ENCODE peak calls at places on chromosome 5, in ten cellular contexts. M, G, Q, U, D, Z, B, I, H and R are unnamed samples.

GRCh38 chr5:80973027-80973426 is 12.9 kb downstream of the RASGRF2 start:
- DNase-seq in M (no peak), G (no peak), Q (no peak), U (no peak), D (no peak), Z (no peak), B (no peak), I (no peak), H (no peak), R (no peak)

GRCh38 chr5:143033535-143034260 is 263.5 kb downstream of the ARHGAP26 start:
- DNase-seq in M (no peak), G (no peak), Q (no peak), U (no peak), D (no peak), Z (no peak), B (no peak), I (no peak), H (no peak), R (no peak)

GRCh38 chr5:173341911-173342535 is 13.8 kb upstream of the STC2 start:
- DNase-seq in M (no peak), G (no peak), Q (no peak), U (no peak), D (no peak), Z (no peak), B (no peak), I (no peak), H (peak), R (no peak)

GRCh38 chr5:59274130-59274529 is 619.4 kb downstream of the PDE4D start:
- DNase-seq in M (no peak), G (no peak), Q (no peak), U (no peak), D (no peak), Z (no peak), B (no peak), I (no peak), H (no peak), R (no peak)

GRCh38 chr5:133742370-133743036 is 130.2 kb upstream of the FSTL4 start:
- DNase-seq in M (no peak), G (no peak), Q (no peak), U (no peak), D (no peak), Z (no peak), B (no peak), I (no peak), H (no peak), R (no peak)

GRCh38 chr5:180621311-180621710 is 28.1 kb downstream of the FLT4 start:
- DNase-seq in M (no peak), G (no peak), Q (no peak), U (no peak), D (no peak), Z (no peak), B (no peak), I (no peak), H (no peak), R (no peak)

GRCh38 chr5:80114856-80115255 is 79.7 kb downstream of the THBS4 start:
- DNase-seq in M (no peak), G (no peak), Q (no peak), U (no peak), D (no peak), Z (no peak), B (no peak), I (no peak), H (no peak), R (no peak)

GRCh38 chr5:150645070-150645700 is 4.7 kb downstream of the SYNPO start:
- DNase-seq in M (no peak), G (no peak), Q (peak), U (peak), D (peak), Z (peak), B (peak), I (no peak), H (no peak), R (no peak)

GRCh38 chr5:175816348-175816747 is 55.0 kb upstream of the CPLX2 start:
- DNase-seq in M (no peak), G (no peak), Q (no peak), U (no peak), D (no peak), Z (no peak), B (no peak), I (no peak), H (no peak), R (no peak)

GRCh38 chr5:15285901-15286583 is 213.9 kb upstream of the FBXL7 start:
- DNase-seq in M (no peak), G (no peak), Q (no peak), U (no peak), D (no peak), Z (no peak), B (no peak), I (no peak), H (peak), R (no peak)

GRCh38 chr5:124193371-124193789 is 553.1 kb downstream of the ZNF608 start:
- DNase-seq in M (no peak), G (no peak), Q (no peak), U (no peak), D (peak), Z (no peak), B (no peak), I (no peak), H (no peak), R (no peak)

GRCh38 chr5:150778517-150779396 is at the start of gene SMIM3:
- DNase-seq in M (no peak), G (peak), Q (peak), U (peak), D (peak), Z (peak), B (peak), I (peak), H (peak), R (peak)

GRCh38 chr5:120415985-120416384 is 48.1 kb upstream of the PRR16 start:
- DNase-seq in M (no peak), G (no peak), Q (no peak), U (no peak), D (no peak), Z (no peak), B (no peak), I (no peak), H (no peak), R (no peak)

DNA sequence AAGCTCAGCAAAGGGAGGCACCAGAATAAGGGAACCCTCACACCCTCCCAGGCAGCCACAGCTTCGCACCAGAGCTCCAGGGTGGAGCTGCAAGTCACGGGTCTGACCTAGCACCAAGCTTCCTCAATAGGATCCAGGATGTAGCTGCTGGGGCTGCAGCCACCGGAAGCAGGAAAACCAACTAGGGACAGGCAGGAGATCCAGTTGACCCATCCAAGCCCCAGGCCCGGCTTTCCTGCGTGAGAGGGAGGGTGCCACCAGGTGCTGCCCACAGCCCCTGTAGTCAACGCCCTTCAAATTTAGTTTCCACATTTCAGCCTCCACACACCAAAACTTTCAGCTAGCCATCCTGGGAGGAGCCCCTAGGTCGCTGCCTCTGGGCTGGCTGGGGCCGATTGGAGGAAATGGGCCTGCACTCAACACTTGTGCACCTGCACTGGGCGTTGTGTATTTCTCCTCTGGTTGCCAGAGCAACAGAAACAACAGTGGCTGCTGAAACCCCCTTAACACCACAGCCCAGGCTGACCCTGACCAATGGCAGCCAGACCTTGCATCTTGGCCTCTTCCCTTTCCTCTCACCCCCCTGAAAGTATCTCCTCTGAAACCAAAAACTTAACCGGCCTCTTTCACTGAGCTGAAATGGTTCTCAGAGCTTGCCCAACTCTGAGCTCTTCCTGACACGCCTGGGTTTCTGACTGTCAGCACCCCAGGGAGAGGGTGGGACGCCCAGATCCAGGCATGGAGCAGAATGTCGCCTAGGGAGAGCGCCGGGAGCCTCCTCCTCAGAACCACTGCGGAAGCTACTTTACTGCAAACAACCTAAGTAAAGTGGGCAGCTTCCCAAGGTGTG is 226.5 kb upstream of the MAP3K1 start:
- DNase-seq in M (no peak), G (peak), Q (peak), U (peak), D (peak), Z (peak), B (peak), I (no peak), H (peak), R (no peak)
- TF ChIP-seq POLR2A in M (no peak), G (no peak), Q (no peak), U (no peak), D (no peak), Z (no peak), B (no peak), I (no peak), H (no peak), R (no peak)

GRCh38 chr5:14144586-14145355 is 1.6 kb downstream of the TRIO start:
- DNase-seq in M (no peak), G (peak), Q (peak), U (peak), D (peak), Z (peak), B (peak), I (peak), H (peak), R (peak)

GRCh38 chr5:14143509-14143842 is 334 bp downstream of the TRIO start:
- DNase-seq in M (no peak), G (no peak), Q (no peak), U (no peak), D (no peak), Z (no peak), B (no peak), I (no peak), H (no peak), R (no peak)

GRCh38 chr5:14142856-14143508 is at the start of gene TRIO:
- DNase-seq in M (no peak), G (peak), Q (peak), U (peak), D (peak), Z (peak), B (peak), I (peak), H (peak), R (peak)

GRCh38 chr5:14145356-14146334 is 2.5 kb downstream of the TRIO start:
- DNase-seq in M (no peak), G (no peak), Q (no peak), U (no peak), D (no peak), Z (no peak), B (no peak), I (no peak), H (no peak), R (no peak)

GRCh38 chr5:14143843-14144585 is 872 bp downstream of the TRIO start:
- DNase-seq in M (no peak), G (no peak), Q (peak), U (peak), D (no peak), Z (peak), B (peak), I (no peak), H (peak), R (no peak)
- H3K4me3 ChIP-seq in M (peak), G (peak), Q (peak), U (peak), D (peak), Z (peak), B (peak), I (peak), H (peak), R (peak)

GRCh38 chr5:53556001-53556400 is 4.4 kb upstream of the NDUFS4 start:
- DNase-seq in M (no peak), G (no peak), Q (no peak), U (no peak), D (no peak), Z (no peak), B (no peak), I (no peak), H (no peak), R (no peak)

GRCh38 chr5:53558966-53559365 is 1.5 kb upstream of the NDUFS4 start:
- DNase-seq in M (no peak), G (no peak), Q (no peak), U (no peak), D (no peak), Z (no peak), B (no peak), I (no peak), H (no peak), R (no peak)

GRCh38 chr5:53560028-53560427 is 411 bp upstream of the NDUFS4 start:
- DNase-seq in M (no peak), G (no peak), Q (no peak), U (no peak), D (no peak), Z (no peak), B (no peak), I (no peak), H (no peak), R (no peak)

GRCh38 chr5:53557386-53557785 is 3.1 kb upstream of the NDUFS4 start:
- DNase-seq in M (no peak), G (no peak), Q (no peak), U (no peak), D (no peak), Z (no peak), B (no peak), I (no peak), H (no peak), R (no peak)

GRCh38 chr5:53560506-53561191 is at the start of gene NDUFS4:
- DNase-seq in M (no peak), G (peak), Q (peak), U (peak), D (peak), Z (peak), B (peak), I (peak), H (peak), R (peak)
- TF ChIP-seq POLR2A in M (no peak), G (no peak), Q (peak), U (peak), D (peak), Z (peak), B (no peak), I (peak), H (peak), R (no peak)

DNA sequence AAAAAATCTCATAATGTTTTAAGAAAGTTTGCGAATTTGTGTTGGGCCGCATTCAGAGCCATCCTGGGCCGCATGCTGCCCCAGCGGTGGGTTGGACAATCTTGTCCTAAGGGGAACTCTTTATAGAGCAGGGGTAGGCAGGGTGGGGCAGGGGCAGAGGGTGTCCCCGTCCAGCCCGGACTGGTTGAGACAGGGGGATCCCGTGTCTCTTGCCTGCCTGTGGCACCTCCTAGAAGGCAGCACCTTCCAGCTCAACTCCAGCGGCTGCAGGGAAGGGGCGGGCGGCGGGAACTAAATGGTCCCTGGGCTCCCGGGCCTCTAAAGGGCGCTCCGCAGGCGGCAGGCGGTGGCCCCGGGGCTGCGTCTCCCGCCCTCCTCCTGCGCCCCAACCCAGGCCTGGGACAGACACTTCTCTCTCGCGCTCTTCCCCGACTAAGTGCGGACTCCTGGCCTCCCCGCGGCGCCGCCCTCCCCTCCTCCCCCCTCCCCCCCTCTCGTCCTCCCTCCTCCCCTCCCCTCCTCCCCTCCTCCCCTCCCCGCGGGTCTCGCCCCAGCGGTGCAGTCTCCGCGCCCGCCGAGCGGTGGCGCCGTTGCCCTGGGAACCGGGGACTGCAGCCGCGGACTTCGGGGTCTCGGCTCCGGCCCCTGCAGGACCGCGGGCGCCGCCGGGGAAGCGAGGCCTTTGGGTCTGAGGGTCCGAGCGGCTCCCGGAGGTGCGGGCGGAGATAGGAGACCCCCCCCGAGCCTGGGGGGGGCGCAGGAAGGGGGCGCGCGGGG is 132.6 kb downstream of the MRPL36 start:
- DNase-seq in M (no peak), G (peak), Q (peak), U (no peak), D (no peak), Z (peak), B (no peak), I (no peak), H (no peak), R (peak)
- H3K4me3 ChIP-seq in M (peak), G (no peak), Q (peak), U (peak), D (peak), Z (no peak), B (no peak), I (peak), H (no peak), R (peak)